ENCODE peak calls at places on chromosomes 2 and 18, in seven cellular contexts. I is GM19239; L is activated CD4-positive, alpha-beta T cell treated with anti-CD3 and anti-CD28 coated beads, Interleukin-2, amount 50 U/mL, for 24 hours; C is Caki2; F is right cardiac atrium; H is HFFc6; Q is psoas muscle. W is an unnamed sample.
A peak's percentile ranks its signal among the peaks of the same experiment; 100 is the strongest.

GRCh38 chr2:119659601-119660342 is 19.2 kb upstream of the TMEM177 start:
- DNase-seq in F (no peak), C (peak; percentile 23), I (no peak), Q (peak; percentile 34), H (no peak), L (no peak), W (no peak)

GRCh38 chr2:16275718-16276117 is 335.4 kb downstream of the MYCN start:
- DNase-seq in H (no peak), F (no peak), Q (no peak), C (no peak), I (no peak), L (no peak), W (no peak)

GRCh38 chr2:86584164-86584913 is 21.1 kb upstream of the CHMP3 start:
- DNase-seq in H (peak; percentile 27), F (no peak), Q (no peak), L (no peak), I (no peak), C (no peak), W (no peak)

GRCh38 chr18:23835076-23835475 is 145.8 kb downstream of the LAMA3 start:
- DNase-seq in I (no peak), L (no peak), C (no peak), H (peak; percentile 6), F (no peak), Q (no peak), W (no peak)

GRCh38 chr2:227394403-227394802 is 6.7 kb upstream of the SCYGR1 start:
- DNase-seq in Q (no peak), I (no peak), L (no peak), H (no peak), F (no peak), C (no peak), W (no peak)

GRCh38 chr2:205785507-205786222 is 103.4 kb downstream of the NRP2 start:
- DNase-seq in H (no peak), Q (no peak), C (no peak), F (no peak), L (no peak), I (no peak), W (no peak)

GRCh38 chr18:3529597-3529996 is 79.6 kb downstream of the TGIF1 start:
- DNase-seq in Q (no peak), L (no peak), I (no peak), F (no peak), C (no peak), H (no peak), W (no peak)

GRCh38 chr2:134259571-134259970 is 5.7 kb downstream of the MGAT5 start:
- DNase-seq in Q (no peak), H (no peak), L (no peak), F (no peak), C (no peak), I (no peak), W (no peak)

GRCh38 chr2:191711621-191712020 is 33.7 kb downstream of the NABP1 start:
- DNase-seq in F (no peak), H (no peak), L (no peak), C (no peak), Q (no peak), I (no peak), W (no peak)